ENCODE peak calls at places on chromosomes 6 and 20, in six cellular contexts. J is neural crest cell; K is PC-3; F is neural progenitor cell; P is choroid plexus epithelial cell; Q is CD4-positive, alpha-beta T cell. U is an unnamed sample.

GRCh38 chr6:125099211-125100017 is 54.2 kb upstream of the TPD52L1 start:
- DNase-seq in J (peak), K (peak), F (peak), P (peak), Q (no peak), U (peak)

GRCh38 chr20:3995749-3996305 is 19.5 kb downstream of the RNF24 start:
- DNase-seq in J (no peak), K (no peak), F (no peak), P (no peak), Q (no peak), U (no peak)

GRCh38 chr20:41171736-41172295 is 34.5 kb downstream of the PLCG1 start:
- DNase-seq in J (no peak), K (no peak), F (no peak), P (no peak), Q (no peak), U (no peak)

GRCh38 chr6:157283330-157283898 is 39.9 kb downstream of the TMEM242 start:
- DNase-seq in J (no peak), K (no peak), F (no peak), P (no peak), Q (no peak), U (no peak)

GRCh38 chr20:45945678-45946148 is 11.2 kb downstream of the PCIF1 start:
- DNase-seq in J (no peak), K (no peak), F (no peak), P (peak), Q (no peak), U (no peak)

GRCh38 chr20:37803476-37804307 is 99.2 kb upstream of the VSTM2L start:
- DNase-seq in J (no peak), K (no peak), F (no peak), P (no peak), Q (no peak), U (peak)

GRCh38 chr6:28988536-28989415 is 16.3 kb downstream of the ZNF311 start:
- DNase-seq in J (peak), K (no peak), F (peak), P (peak), Q (peak), U (peak)

GRCh38 chr20:50625986-50626677 is 65.2 kb downstream of the RIPOR3 start:
- DNase-seq in J (no peak), K (peak), F (peak), P (peak), Q (no peak), U (no peak)

GRCh38 chr20:38585404-38586180 is 4.6 kb downstream of the ADIG start:
- DNase-seq in J (no peak), K (no peak), F (no peak), P (no peak), Q (no peak), U (no peak)

GRCh38 chr6:15331143-15331542 is 85.3 kb downstream of the JARID2 start:
- DNase-seq in J (no peak), K (peak), F (no peak), P (no peak), Q (no peak), U (no peak)

GRCh38 chr6:107833136-107833535 is 9.0 kb upstream of the SCML4 start:
- DNase-seq in J (no peak), K (no peak), F (no peak), P (no peak), Q (no peak), U (no peak)

GRCh38 chr6:30319146-30319835 is 7.4 kb upstream of the TRIM39 start:
- DNase-seq in J (no peak), K (no peak), F (no peak), P (no peak), Q (no peak), U (no peak)

GRCh38 chr6:19107468-19107867 is 720.3 kb downstream of the RNF144B start:
- DNase-seq in J (no peak), K (no peak), F (no peak), P (no peak), Q (no peak), U (no peak)

DNA sequence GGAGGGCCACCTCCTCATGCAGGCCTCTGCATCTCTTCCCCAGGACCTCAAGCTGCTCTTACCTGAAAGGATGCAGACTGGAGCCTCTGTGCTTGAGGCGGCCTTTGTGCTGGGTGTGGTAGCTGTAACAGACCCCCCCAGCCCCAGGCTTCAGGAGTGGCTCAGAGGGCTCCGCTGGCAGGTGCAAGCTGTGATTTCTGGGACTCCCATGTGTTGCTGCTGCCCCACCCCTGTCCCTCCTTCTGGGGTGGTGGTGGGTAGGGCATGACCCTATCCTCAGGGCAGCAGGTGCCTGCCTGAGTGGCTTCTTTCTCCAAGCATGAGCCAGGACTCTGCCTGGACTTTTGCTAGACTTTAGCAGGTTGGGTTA is 121.2 kb downstream of the SULF2 start:
- DNase-seq in J (no peak), K (no peak), F (no peak), P (no peak), Q (no peak), U (no peak)
- TF ChIP-seq CTCF in J (no peak), K (peak), F (no peak), P (no peak), Q (peak), U (no peak)

GRCh38 chr6:169959129-169960002 is 207.9 kb downstream of the ERMARD start:
- DNase-seq in J (no peak), K (no peak), F (no peak), P (no peak), Q (peak), U (no peak)
- TF ChIP-seq CTCF in J (no peak), K (no peak), F (no peak), P (no peak), Q (no peak), U (no peak)

DNA sequence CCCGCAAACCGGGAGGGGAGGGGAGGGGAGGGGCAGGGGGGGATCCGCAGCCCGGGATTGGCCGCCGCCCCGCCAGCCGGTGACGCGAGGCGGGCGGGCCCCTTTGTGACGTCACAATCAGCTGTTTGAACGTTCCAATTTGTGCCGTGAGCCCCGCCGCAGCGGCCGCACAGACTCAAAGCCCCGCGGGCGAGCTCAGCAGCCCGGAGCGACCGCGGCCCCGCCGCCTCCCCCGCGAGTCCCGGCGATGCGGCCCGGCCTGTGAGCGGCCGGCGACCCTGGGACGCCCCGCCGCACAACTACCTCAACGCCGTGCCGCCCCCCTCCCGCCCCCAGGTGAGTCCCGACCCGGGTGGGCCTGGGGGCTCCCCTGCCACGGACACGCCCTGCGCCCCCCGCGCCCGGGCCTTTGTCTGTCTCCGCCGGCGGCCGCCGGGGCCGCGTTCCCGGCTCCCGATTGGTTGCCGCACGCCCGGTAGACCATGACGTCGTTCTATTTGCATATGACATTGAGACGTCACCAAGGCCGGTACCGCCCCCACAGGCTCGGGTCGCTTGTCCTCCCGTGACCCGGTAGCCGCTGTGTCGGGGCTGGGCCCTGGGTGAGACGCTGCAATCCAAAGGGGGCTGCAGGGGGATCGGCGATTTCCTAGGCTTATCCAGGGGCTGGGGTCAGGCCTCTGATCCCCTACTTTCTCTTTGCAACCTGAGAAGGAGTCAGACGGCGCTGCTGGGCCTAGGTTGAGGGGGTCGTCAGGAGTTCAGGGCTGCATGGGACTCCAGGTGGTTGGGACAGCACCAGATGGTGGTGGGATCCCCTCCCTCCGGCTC is at the start of gene TP53INP2:
- DNase-seq in J (peak), K (peak), F (peak), P (peak), Q (peak), U (peak)
- TF ChIP-seq CTCF in J (no peak), K (no peak), F (no peak), P (no peak), Q (no peak), U (no peak)

GRCh38 chr6:2853766-2854393 is 12.2 kb upstream of the SERPINB1 start:
- DNase-seq in J (no peak), K (peak), F (peak), P (peak), Q (peak), U (peak)
- TF ChIP-seq CTCF in J (peak), K (peak), F (peak), P (peak), Q (peak), U (peak)

U was measured in GM13976.